ENCODE peak calls at places on chromosome 4, in seven cellular contexts. J, C, N, M, L, T and H are unnamed samples.

GRCh38 chr4:56512166-56512565 is 6.6 kb downstream of the ARL9 start:
- DNase-seq in J (no peak), C (no peak), N (no peak), M (no peak), L (peak; percentile 45), T (no peak), H (no peak)

GRCh38 chr4:1472148-1472797 is 66.0 kb upstream of the NKX1-1 start:
- DNase-seq in J (peak; percentile 52), C (no peak), N (no peak), M (no peak), L (no peak), T (no peak), H (no peak)

GRCh38 chr4:6193399-6193798 is 7.0 kb downstream of the JAKMIP1 start:
- DNase-seq in J (no peak), C (peak; percentile 30), N (no peak), M (no peak), L (no peak), T (no peak), H (no peak)

GRCh38 chr4:145035494-145036136 is 62.4 kb downstream of the ANAPC10 start:
- DNase-seq in J (no peak), C (no peak), N (no peak), M (no peak), L (no peak), T (no peak), H (no peak)

GRCh38 chr4:13558881-13559280 is 14.6 kb upstream of the NKX3-2 start:
- DNase-seq in J (no peak), C (no peak), N (no peak), M (no peak), L (peak; percentile 36), T (no peak), H (no peak)

GRCh38 chr4:127846061-127846460 is 34.6 kb upstream of the PLK4 start:
- DNase-seq in J (no peak), C (no peak), N (no peak), M (no peak), L (no peak), T (no peak), H (no peak)

GRCh38 chr4:13917010-13917409 is 289.5 kb upstream of the BOD1L1 start:
- DNase-seq in J (no peak), C (no peak), N (no peak), M (no peak), L (peak; percentile 69), T (peak; percentile 64), H (no peak)

GRCh38 chr4:164924670-164925238 is 47.8 kb downstream of the APELA start:
- DNase-seq in J (no peak), C (no peak), N (no peak), M (no peak), L (no peak), T (no peak), H (no peak)

GRCh38 chr4:108965472-108966076 is 202.7 kb upstream of the ETNPPL start:
- DNase-seq in J (no peak), C (no peak), N (no peak), M (no peak), L (no peak), T (no peak), H (no peak)

GRCh38 chr4:5738061-5738460 is 27.1 kb downstream of the EVC start:
- DNase-seq in J (no peak), C (no peak), N (no peak), M (no peak), L (no peak), T (no peak), H (no peak)

GRCh38 chr4:52017809-52018208 is 2.4 kb downstream of the LRRC66 start:
- DNase-seq in J (no peak), C (no peak), N (no peak), M (no peak), L (no peak), T (no peak), H (no peak)

GRCh38 chr4:72468904-72469502 is 100.0 kb downstream of the ADAMTS3 start:
- DNase-seq in J (no peak), C (no peak), N (no peak), M (no peak), L (peak; percentile 0), T (peak; percentile 46), H (no peak)

GRCh38 chr4:107519057-107519456 is 201.0 kb downstream of the PAPSS1 start:
- DNase-seq in J (no peak), C (no peak), N (no peak), M (peak; percentile 11), L (peak; percentile 13), T (peak; percentile 50), H (no peak)

GRCh38 chr4:118224239-118224829 is 128.5 kb downstream of the PRSS12 start:
- DNase-seq in J (no peak), C (no peak), N (peak; percentile 12), M (no peak), L (peak; percentile 50), T (peak; percentile 81), H (no peak)

GRCh38 chr4:161554372-161554990 is 609.3 kb downstream of the FSTL5 start:
- DNase-seq in J (no peak), C (no peak), N (no peak), M (no peak), L (peak; percentile 69), T (peak; percentile 86), H (no peak)

GRCh38 chr4:158169931-158170690 is 2.7 kb downstream of the GASK1B start:
- DNase-seq in J (no peak), C (peak; percentile 16), N (peak; percentile 28), M (no peak), L (peak; percentile 15), T (peak; percentile 43), H (no peak)

GRCh38 chr4:113423631-113424030 is 337.9 kb downstream of the CAMK2D start:
- DNase-seq in J (no peak), C (no peak), N (no peak), M (no peak), L (no peak), T (peak; percentile 55), H (no peak)

GRCh38 chr4:185708348-185708747 is 103.6 kb downstream of the SORBS2 start:
- DNase-seq in J (no peak), C (no peak), N (no peak), M (no peak), L (peak; percentile 34), T (peak; percentile 72), H (no peak)

GRCh38 chr4:158873795-158874359 is 105.1 kb downstream of the FNIP2 start:
- DNase-seq in J (no peak), C (no peak), N (no peak), M (no peak), L (peak; percentile 83), T (peak; percentile 85), H (no peak)

GRCh38 chr4:27009539-27009938 is 148.9 kb downstream of the STIM2 start:
- DNase-seq in J (no peak), C (no peak), N (no peak), M (no peak), L (peak; percentile 56), T (peak; percentile 79), H (no peak)

GRCh38 chr4:17869327-17869726 is 58.5 kb downstream of the NCAPG start:
- DNase-seq in J (no peak), C (no peak), N (no peak), M (no peak), L (peak; percentile 27), T (no peak), H (no peak)

GRCh38 chr4:115851918-115852766 is 738.7 kb upstream of the NDST4 start:
- DNase-seq in J (peak; percentile 51), C (peak; percentile 40), N (peak; percentile 13), M (peak; percentile 69), L (no peak), T (peak; percentile 58), H (no peak)

GRCh38 chr4:139889901-139890300 is 224.3 kb downstream of the MGST2 start:
- DNase-seq in J (no peak), C (peak; percentile 19), N (no peak), M (no peak), L (no peak), T (no peak), H (no peak)

GRCh38 chr4:96347582-96347981 is 507.7 kb downstream of the PDHA2 start:
- DNase-seq in J (no peak), C (no peak), N (no peak), M (no peak), L (no peak), T (peak; percentile 39), H (no peak)

GRCh38 chr4:39539026-39539690 is 11.9 kb upstream of the UGDH start:
- DNase-seq in J (no peak), C (no peak), N (no peak), M (peak; percentile 7), L (no peak), T (peak; percentile 66), H (no peak)

GRCh38 chr4:7666011-7666410 is 231.3 kb upstream of the PSAPL1 start:
- DNase-seq in J (no peak), C (no peak), N (no peak), M (no peak), L (no peak), T (no peak), H (no peak)

GRCh38 chr4:26330186-26330787 is 9.5 kb downstream of the RBPJ start:
- DNase-seq in J (no peak), C (peak; percentile 55), N (no peak), M (no peak), L (peak; percentile 55), T (peak; percentile 79), H (no peak)